ENCODE peak calls at places on chromosome 15, in four cellular contexts. Y is neuronal stem cell, N is iris pigment epithelial cell, T is OCI-LY7. J is an unnamed sample.

GRCh38 chr15:63374686-63375520 is 6.7 kb downstream of the CA12 start:
- DNase-seq in N (peak; percentile 81), T (no peak), Y (no peak), J (no peak)

GRCh38 chr15:50247819-50248650 is 17.5 kb downstream of the HDC start:
- DNase-seq in N (peak; percentile 23), Y (no peak), T (no peak), J (no peak)

GRCh38 chr15:65804252-65804931 is 12.3 kb upstream of the DENND4A start:
- DNase-seq in N (peak; percentile 93), Y (no peak), T (no peak), J (no peak)

GRCh38 chr15:89455535-89455934 is 40.8 kb downstream of the RHCG start:
- DNase-seq in T (no peak), N (no peak), Y (no peak), J (peak; percentile 51)

GRCh38 chr15:59611277-59612260 is at the start of gene GCNT3:
- DNase-seq in Y (no peak), N (peak; percentile 61), T (no peak), J (peak; percentile 78)

GRCh38 chr15:69790632-69791031 is 307.1 kb downstream of the TLE3 start:
- DNase-seq in N (no peak), T (no peak), Y (no peak), J (no peak)

GRCh38 chr15:57263520-57263919 is 112.8 kb upstream of the CGNL1 start:
- DNase-seq in N (no peak), Y (no peak), T (no peak), J (no peak)

GRCh38 chr15:75750261-75751050 is 37.8 kb upstream of the CSPG4 start:
- DNase-seq in Y (no peak), T (no peak), N (no peak), J (no peak)

GRCh38 chr15:65782096-65782495 is 10.0 kb downstream of the DENND4A start:
- DNase-seq in N (no peak), Y (no peak), T (no peak), J (no peak)

GRCh38 chr15:78906310-78906608 is 33.6 kb downstream of the MORF4L1 start:
- DNase-seq in T (no peak), N (peak; percentile 83), Y (no peak), J (no peak)

GRCh38 chr15:63473007-63473748 is 31.2 kb upstream of the USP3 start:
- DNase-seq in T (no peak), Y (no peak), N (no peak), J (no peak)

GRCh38 chr15:41746802-41747201 is 27.5 kb upstream of the MAPKBP1 start:
- DNase-seq in N (peak; percentile 45), T (no peak), Y (no peak), J (no peak)

GRCh38 chr15:48555244-48555804 is 90.2 kb downstream of the FBN1 start:
- DNase-seq in T (no peak), N (peak; percentile 98), Y (no peak), J (no peak)

GRCh38 chr15:76512971-76513370 is 176.4 kb downstream of the ISL2 start:
- DNase-seq in T (no peak), N (peak; percentile 16), Y (no peak), J (no peak)

GRCh38 chr15:99197861-99198260 is 51.5 kb downstream of the TTC23 start:
- DNase-seq in T (no peak), N (peak; percentile 48), Y (no peak), J (no peak)

GRCh38 chr15:66481107-66481856 is 16.3 kb downstream of the SNAPC5 start:
- DNase-seq in N (peak; percentile 57), Y (no peak), T (no peak), J (no peak)

GRCh38 chr15:73800662-73801345 is 47.7 kb upstream of the INSYN1 start:
- DNase-seq in Y (no peak), N (peak; percentile 88), T (no peak), J (peak; percentile 28)

GRCh38 chr15:93321881-93322282 is 232.9 kb upstream of the RGMA start:
- DNase-seq in N (peak; percentile 4), T (no peak), Y (no peak), J (no peak)

GRCh38 chr15:58559904-58560588 is 128.3 kb downstream of the LIPC start:
- DNase-seq in N (no peak), T (no peak), Y (no peak), J (no peak)

GRCh38 chr15:39361497-39361896 is 219.4 kb upstream of the THBS1 start:
- DNase-seq in Y (no peak), N (no peak), T (no peak), J (no peak)